ENCODE peak calls at places on chromosomes 4 and X, in five cellular contexts. N is AG09309; W is WTC11; K is activated CD4-positive, alpha-beta T cell treated with anti-CD3 and anti-CD28 coated beads, Interleukin-2, amount 50 U/mL, for 1 hour; I is stimulated activated CD4-positive, alpha-beta T cell treated with anti-CD3 and anti-CD28 coated beads, Interleukin-12 subunit alpha, Interleukin-12 subunit beta, amount 100 ng/mL, for 48 hours. X is an unnamed sample.

GRCh38 chr4:161197912-161198311 is 965.9 kb downstream of the FSTL5 start:
- DNase-seq in N (no peak), W (no peak), K (no peak), I (no peak), X (no peak)

GRCh38 chr4:52199574-52200338 is 148.7 kb downstream of the SPATA18 start:
- DNase-seq in N (peak), W (no peak), K (no peak), I (no peak), X (no peak)

GRCh38 chrX:70755850-70756249 is 152.7 kb downstream of the TEX11 start:
- DNase-seq in N (no peak), W (peak), K (peak), I (peak), X (no peak)

GRCh38 chr4:71487324-71487677 is 148.5 kb downstream of the SLC4A4 start:
- DNase-seq in N (no peak), W (no peak), K (no peak), I (no peak), X (no peak)

GRCh38 chr4:165472943-165473676 is 94.3 kb downstream of the CPE start:
- DNase-seq in N (no peak), W (no peak), K (no peak), I (no peak), X (no peak)

GRCh38 chr4:3655485-3656429 is 110.4 kb upstream of the ADRA2C start:
- DNase-seq in N (no peak), W (peak), K (no peak), I (no peak), X (no peak)

GRCh38 chr4:3715251-3716033 is 50.7 kb upstream of the ADRA2C start:
- DNase-seq in N (no peak), W (no peak), K (no peak), I (no peak), X (peak)

GRCh38 chr4:102715057-102715456 is 45.7 kb downstream of the MANBA start:
- DNase-seq in N (no peak), W (no peak), K (no peak), I (no peak), X (no peak)

GRCh38 chr4:10983274-10983673 is 298.7 kb upstream of the CLNK start:
- DNase-seq in N (no peak), W (no peak), K (no peak), I (no peak), X (no peak)

GRCh38 chr4:6207602-6208001 is 7.3 kb upstream of the JAKMIP1 start:
- DNase-seq in N (no peak), W (no peak), K (no peak), I (no peak), X (no peak)

GRCh38 chr4:47270226-47270888 is 193.1 kb downstream of the COMMD8 start:
- DNase-seq in N (no peak), W (no peak), K (no peak), I (no peak), X (no peak)

GRCh38 chrX:37350034-37350365 is 836 bp downstream of the PRRG1 start:
- DNase-seq in N (no peak), W (no peak), K (no peak), I (no peak), X (no peak)

GRCh38 chr4:126539771-126540170 is 1093.0 kb upstream of the INTU start:
- DNase-seq in N (no peak), W (no peak), K (no peak), I (no peak), X (no peak)

GRCh38 chr4:134337584-134337983 is 136.0 kb upstream of the PABPC4L start:
- DNase-seq in N (no peak), W (no peak), K (no peak), I (no peak), X (no peak)

GRCh38 chrX:120213438-120214265 is 37.0 kb upstream of the ZBTB33 start:
- DNase-seq in N (peak), W (peak), K (peak), I (peak), X (peak)

GRCh38 chr4:16056681-16057400 is 27.0 kb downstream of the PROM1 start:
- DNase-seq in N (no peak), W (no peak), K (no peak), I (no peak), X (no peak)

GRCh38 chrX:140762061-140762460 is 52.5 kb downstream of the LINC00632 start:
- DNase-seq in N (no peak), W (peak), K (peak), I (no peak), X (peak)

GRCh38 chr4:74283614-74284013 is 24.7 kb upstream of the EPGN start:
- DNase-seq in N (peak), W (no peak), K (no peak), I (no peak), X (no peak)

GRCh38 chrX:50448565-50448964 is 22.1 kb downstream of the DGKK start:
- DNase-seq in N (no peak), W (peak), K (no peak), I (no peak), X (no peak)

GRCh38 chrX:151384807-151385206 is 12.2 kb upstream of the VMA21 start:
- DNase-seq in N (no peak), W (no peak), K (no peak), I (no peak), X (no peak)

GRCh38 chr4:84324850-84325249 is 174.2 kb downstream of the NKX6-1 start:
- DNase-seq in N (no peak), W (peak), K (no peak), I (no peak), X (peak)

GRCh38 chrX:100408643-100409315 is 1.3 kb downstream of the PCDH19 start:
- DNase-seq in N (no peak), W (peak), K (no peak), I (no peak), X (no peak)

GRCh38 chrX:1321689-1322088 is 14.9 kb upstream of the IL3RA start:
- DNase-seq in N (no peak), W (no peak), K (no peak), I (no peak), X (no peak)

GRCh38 chrX:101958139-101958538 is 26.3 kb upstream of the ZMAT1 start:
- DNase-seq in N (no peak), W (no peak), K (no peak), I (no peak), X (no peak)

GRCh38 chr4:105401278-105401677 is 72.6 kb downstream of the PPA2 start:
- DNase-seq in N (no peak), W (no peak), K (no peak), I (no peak), X (no peak)

GRCh38 chr4:41427306-41427882 is 110.6 kb upstream of the LIMCH1 start:
- DNase-seq in N (no peak), W (no peak), K (no peak), I (no peak), X (no peak)

GRCh38 chrX:21691512-21692018 is 33.4 kb upstream of the KLHL34 start:
- DNase-seq in N (no peak), W (no peak), K (no peak), I (no peak), X (no peak)

GRCh38 chrX:46941341-46941740 is 29.1 kb downstream of the JADE3 start:
- DNase-seq in N (no peak), W (no peak), K (no peak), I (no peak), X (no peak)

GRCh38 chrX:19636989-19637388 is 121.7 kb upstream of the MAP3K15 start:
- DNase-seq in N (no peak), W (no peak), K (no peak), I (no peak), X (no peak)

GRCh38 chr4:52788806-52789205 is 37.6 kb upstream of the ERVMER34-1 start:
- DNase-seq in N (no peak), W (no peak), K (no peak), I (no peak), X (no peak)

GRCh38 chr4:94978904-94979303 is 221.1 kb downstream of the BMPR1B start:
- DNase-seq in N (no peak), W (no peak), K (no peak), I (no peak), X (no peak)

GRCh38 chrX:77776648-77777047 is 9.4 kb downstream of the ATRX start:
- DNase-seq in N (no peak), W (no peak), K (no peak), I (no peak), X (no peak)

GRCh38 chr4:79498282-79498681 is 90.3 kb upstream of the GK2 start:
- DNase-seq in N (no peak), W (no peak), K (no peak), I (no peak), X (no peak)